ENCODE peak calls at places on chromosomes 1 and 21, in six cellular contexts. F, L, K, W, Z and Q are unnamed samples.
A peak's percentile ranks its signal among the peaks of the same experiment; 100 is the strongest.

GRCh38 chr1:184150776-184151531 is 99.4 kb downstream of the TSEN15 start:
- DNase-seq in F (peak; percentile 36), L (no peak), K (peak; percentile 70), W (peak; percentile 23), Z (no peak), Q (no peak)

GRCh38 chr21:44046734-44047133 is 34.6 kb downstream of the TRAPPC10 start:
- DNase-seq in F (no peak), L (no peak), K (no peak), W (no peak), Z (no peak), Q (no peak)

GRCh38 chr1:58780586-58781452 is 3.0 kb downstream of the JUN start:
- DNase-seq in F (peak; percentile 16), L (no peak), K (peak; percentile 96), W (peak; percentile 63), Z (no peak), Q (no peak)

GRCh38 chr1:30589083-30589482 is 134.3 kb downstream of the MATN1 start:
- DNase-seq in F (no peak), L (peak; percentile 21), K (no peak), W (no peak), Z (no peak), Q (no peak)

GRCh38 chr1:14928412-14928811 is 225.1 kb upstream of the TMEM51 start:
- DNase-seq in F (no peak), L (no peak), K (peak; percentile 59), W (no peak), Z (no peak), Q (no peak)

GRCh38 chr1:54798769-54799641 is 2.1 kb downstream of the TTC22 start:
- DNase-seq in F (peak; percentile 36), L (no peak), K (no peak), W (peak; percentile 8), Z (no peak), Q (no peak)

GRCh38 chr1:227131193-227131592 is 187.1 kb downstream of the CDC42BPA start:
- DNase-seq in F (peak; percentile 54), L (no peak), K (peak; percentile 53), W (peak; percentile 28), Z (no peak), Q (no peak)

GRCh38 chr1:56424744-56425493 is 154.4 kb downstream of the PLPP3 start:
- DNase-seq in F (peak; percentile 71), L (no peak), K (peak; percentile 75), W (peak; percentile 44), Z (no peak), Q (no peak)

GRCh38 chr1:241677171-241677570 is 25.1 kb downstream of the WDR64 start:
- DNase-seq in F (no peak), L (no peak), K (no peak), W (no peak), Z (no peak), Q (no peak)

GRCh38 chr21:43644609-43645008 is 14.7 kb downstream of the HSF2BP start:
- DNase-seq in F (peak; percentile 67), L (no peak), K (peak; percentile 79), W (peak; percentile 33), Z (no peak), Q (no peak)

GRCh38 chr1:99119193-99119592 is 114.5 kb upstream of the PLPPR5 start:
- DNase-seq in F (no peak), L (no peak), K (no peak), W (no peak), Z (no peak), Q (no peak)
- H4K91ac ChIP-seq in F (no peak overlapping the region), L (no peak overlapping the region), K (no peak overlapping the region), W (no peak overlapping the region), Z (no peak overlapping the region), Q (no peak overlapping the region)

GRCh38 chr1:110902820-110903463 is 30.0 kb downstream of the CD53 start:
- DNase-seq in F (no peak), L (no peak), K (no peak), W (no peak), Z (no peak), Q (no peak)
- H4K91ac ChIP-seq in F (no peak overlapping the region), L (no peak overlapping the region), K (no peak overlapping the region), W (no peak overlapping the region), Z (no peak overlapping the region), Q (no peak overlapping the region)

GRCh38 chr1:192442736-192443135 is 125.9 kb downstream of the RGS21 start:
- DNase-seq in F (peak; percentile 13), L (no peak), K (peak; percentile 16), W (no peak), Z (no peak), Q (no peak)

GRCh38 chr1:192443616-192444015 is 126.8 kb downstream of the RGS21 start:
- DNase-seq in F (peak; percentile 45), L (no peak), K (no peak), W (no peak), Z (no peak), Q (no peak)

GRCh38 chr1:192445849-192446489 is 129.2 kb downstream of the RGS21 start:
- DNase-seq in F (peak; percentile 60), L (no peak), K (peak; percentile 54), W (peak; percentile 76), Z (no peak), Q (peak; percentile 42)

GRCh38 chr1:192445243-192445642 is 128.5 kb downstream of the RGS21 start:
- DNase-seq in F (no peak), L (no peak), K (no peak), W (no peak), Z (no peak), Q (no peak)

DNA sequence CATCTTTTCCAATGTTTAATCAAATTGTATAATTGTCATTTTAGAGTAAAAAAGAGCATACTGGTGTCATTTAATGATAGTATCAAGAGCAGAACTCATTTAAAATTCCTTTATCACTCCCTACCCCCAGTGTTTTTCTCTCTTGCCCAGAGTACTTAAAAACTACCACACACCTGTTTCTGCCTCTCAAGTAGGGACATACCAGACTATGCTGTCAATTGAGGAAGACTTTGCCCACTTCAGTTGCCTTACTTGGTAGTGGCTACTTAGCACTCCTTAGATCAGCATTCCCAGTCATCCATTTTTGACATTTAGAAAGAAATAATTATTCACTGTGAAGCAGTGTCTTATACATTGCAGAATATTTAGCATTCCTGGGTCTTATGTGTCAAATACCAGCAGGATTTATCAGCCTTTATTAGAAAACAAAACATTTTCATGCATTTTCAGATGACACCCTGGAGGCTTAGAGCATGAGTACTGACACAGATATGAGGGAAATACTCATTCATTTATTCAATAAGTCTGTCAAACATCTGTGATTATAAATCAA is 127.5 kb upstream of the RGS1 start:
- DNase-seq in F (peak; percentile 12), L (no peak), K (no peak), W (peak; percentile 30), Z (no peak), Q (no peak)
- H4K91ac ChIP-seq in F (peak overlapping the region; percentile 12), L (no peak overlapping the region), K (no peak overlapping the region), W (no peak overlapping the region), Z (no peak overlapping the region), Q (no peak overlapping the region)

DNA sequence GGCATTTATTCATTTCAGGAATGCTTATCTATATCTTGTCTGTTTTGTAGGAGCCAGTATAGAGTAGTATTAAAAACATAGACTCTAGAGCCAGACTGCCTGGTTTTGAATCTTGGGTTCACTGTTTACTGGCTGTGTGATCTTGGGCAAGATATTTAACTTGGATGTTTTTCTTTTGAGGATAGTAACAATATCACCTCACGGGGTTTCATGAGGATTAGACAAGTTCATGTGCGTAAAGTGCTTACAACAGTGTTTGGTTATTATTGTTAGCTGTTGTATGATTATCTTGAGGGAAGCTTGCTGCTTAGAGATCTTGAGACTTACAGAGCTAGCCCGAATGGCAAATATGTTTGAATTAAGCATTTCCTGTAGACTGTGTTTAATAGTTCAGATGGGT is 40.2 kb downstream of the WNT4 start:
- DNase-seq in F (no peak), L (no peak), K (peak; percentile 33), W (no peak), Z (no peak), Q (no peak)
- H4K91ac ChIP-seq in F (no peak overlapping the region), L (no peak overlapping the region), K (no peak overlapping the region), W (no peak overlapping the region), Z (no peak overlapping the region), Q (no peak overlapping the region)